ENCODE peak calls at places on chromosomes 1 and 21, in nine cellular contexts. S is CD8-positive, alpha-beta T cell; I is right atrium auricular region; Z is tibial artery; F is HFFc6; M is AG09319; A is GM12865; P is glutamatergic neuron; Y is cardiac muscle cell. W is an unnamed sample.

GRCh38 chr1:71964188-71964587 is 318.2 kb downstream of the NEGR1 start:
- DNase-seq in M (no peak), I (no peak), Y (no peak), P (no peak), Z (no peak), F (peak; percentile 9), A (no peak), S (no peak), W (no peak)

GRCh38 chr1:183877321-183877720 is 72.4 kb downstream of the RGL1 start:
- DNase-seq in M (peak; percentile 52), Z (peak; percentile 74), A (no peak), F (no peak), P (no peak), I (no peak), Y (no peak), S (no peak), W (no peak)

GRCh38 chr21:32456497-32456918 is 44.0 kb downstream of the EVA1C start:
- DNase-seq in S (no peak), P (no peak), M (no peak), A (no peak), F (peak; percentile 55), Z (peak; percentile 52), I (no peak), Y (peak; percentile 6), W (no peak)

GRCh38 chr1:7513081-7513480 is 258.0 kb upstream of the VAMP3 start:
- DNase-seq in Y (no peak), S (no peak), M (no peak), I (no peak), P (no peak), F (no peak), A (no peak), Z (no peak), W (no peak)

GRCh38 chr1:114979278-114979891 is 50.2 kb upstream of the TSHB start:
- DNase-seq in S (peak; percentile 42), Z (peak; percentile 66), P (peak; percentile 70), A (peak; percentile 65), M (peak; percentile 12), F (peak; percentile 58), I (no peak), Y (peak; percentile 76), W (no peak)

GRCh38 chr1:8676813-8677212 is 140.6 kb downstream of the RERE start:
- DNase-seq in S (no peak), Y (no peak), P (no peak), Z (no peak), I (no peak), M (no peak), F (no peak), A (no peak), W (no peak)

GRCh38 chr21:17729455-17729854 is 89.7 kb downstream of the C21orf91 start:
- DNase-seq in M (no peak), Z (no peak), P (no peak), F (no peak), Y (no peak), A (no peak), I (no peak), S (no peak), W (no peak)

GRCh38 chr1:99600782-99601181 is 45.1 kb upstream of the PALMD start:
- DNase-seq in Y (no peak), Z (no peak), I (no peak), A (no peak), M (no peak), S (no peak), P (no peak), F (no peak), W (no peak)

GRCh38 chr1:149849246-149849946 is 50.0 kb upstream of the BOLA1 start:
- DNase-seq in F (no peak), A (peak; percentile 8), Z (no peak), M (no peak), S (no peak), I (no peak), Y (peak; percentile 0), P (no peak), W (no peak)

GRCh38 chr1:94095744-94096469 is 25.0 kb downstream of the ABCA4 start:
- DNase-seq in F (peak; percentile 23), Z (peak; percentile 60), Y (no peak), I (peak; percentile 87), P (no peak), A (no peak), M (no peak), S (no peak), W (peak; percentile 81)

GRCh38 chr1:225539069-225539468 is 111.2 kb upstream of the LBR start:
- DNase-seq in A (no peak), S (no peak), P (no peak), Y (no peak), F (no peak), I (no peak), Z (no peak), M (no peak), W (no peak)

GRCh38 chr1:37055631-37056030 is 21.3 kb upstream of the GRIK3 start:
- DNase-seq in Y (no peak), S (no peak), Z (no peak), M (no peak), I (no peak), A (no peak), P (no peak), F (no peak), W (no peak)

GRCh38 chr1:205488074-205488723 is 16.3 kb upstream of the CDK18 start:
- DNase-seq in F (peak; percentile 55), Y (peak; percentile 88), A (peak; percentile 59), M (peak; percentile 12), I (no peak), S (no peak), Z (no peak), P (peak; percentile 65), W (no peak)

GRCh38 chr1:17201201-17202021 is 3.5 kb upstream of the PADI1 start:
- DNase-seq in F (no peak), Y (no peak), Z (no peak), S (no peak), P (no peak), I (no peak), M (no peak), A (peak; percentile 4), W (peak; percentile 60)

GRCh38 chr1:48810740-48811139 is 34.0 kb upstream of the BEND5 start:
- DNase-seq in Y (no peak), I (no peak), S (no peak), Z (no peak), P (no peak), F (no peak), A (no peak), M (peak; percentile 57), W (no peak)

GRCh38 chr1:165907256-165907857 is 79.9 kb downstream of the UCK2 start:
- DNase-seq in F (peak; percentile 80), S (no peak), Z (no peak), P (no peak), A (no peak), M (no peak), Y (no peak), I (no peak), W (no peak)

GRCh38 chr1:8395433-8395866 is 77.5 kb downstream of the SLC45A1 start:
- DNase-seq in Y (no peak), Z (no peak), M (no peak), A (peak; percentile 56), I (no peak), S (no peak), P (no peak), F (no peak), W (no peak)

GRCh38 chr1:54864460-54865208 is 22.4 kb downstream of the DHCR24 start:
- DNase-seq in Z (no peak), Y (no peak), I (no peak), F (no peak), A (no peak), P (no peak), S (no peak), M (no peak), W (no peak)

GRCh38 chr1:19861034-19861433 is 21.2 kb upstream of the OTUD3 start:
- DNase-seq in M (no peak), Z (no peak), I (no peak), P (no peak), S (no peak), A (no peak), F (peak; percentile 65), Y (no peak), W (no peak)

GRCh38 chr1:155261401-155261887 is 716 bp downstream of the SCAMP3 start:
- DNase-seq in S (no peak), P (no peak), F (no peak), I (no peak), M (no peak), A (peak; percentile 59), Y (no peak), Z (no peak), W (no peak)

GRCh38 chr1:41239988-41240610 is 2.0 kb downstream of the SCMH1 start:
- DNase-seq in I (no peak), M (peak; percentile 31), Z (no peak), P (no peak), S (no peak), F (peak; percentile 85), Y (no peak), A (peak; percentile 63), W (no peak)

GRCh38 chr1:52672946-52673345 is 25.2 kb downstream of the COA7 start:
- DNase-seq in Y (no peak), Z (no peak), P (no peak), I (no peak), S (no peak), F (no peak), A (no peak), M (no peak), W (no peak)

GRCh38 chr1:232339077-232339476 is 290.9 kb downstream of the SIPA1L2 start:
- DNase-seq in F (no peak), A (no peak), Y (no peak), S (no peak), M (no peak), I (no peak), Z (no peak), P (no peak), W (no peak)
- TF ChIP-seq CTCF in F (no peak), A (no peak), Y (no peak), S (no peak), M (no peak), I (no peak), Z (no peak), P (no peak), W (no peak)

GRCh38 chr1:179575497-179576314 is at the start of gene NPHS2:
- DNase-seq in M (no peak), Z (no peak), Y (peak; percentile 20), F (no peak), S (no peak), A (no peak), P (peak; percentile 47), I (no peak), W (no peak)
- TF ChIP-seq CTCF in M (no peak), Z (no peak), Y (no peak), F (no peak), S (no peak), A (no peak), P (no peak), I (no peak), W (no peak)

DNA sequence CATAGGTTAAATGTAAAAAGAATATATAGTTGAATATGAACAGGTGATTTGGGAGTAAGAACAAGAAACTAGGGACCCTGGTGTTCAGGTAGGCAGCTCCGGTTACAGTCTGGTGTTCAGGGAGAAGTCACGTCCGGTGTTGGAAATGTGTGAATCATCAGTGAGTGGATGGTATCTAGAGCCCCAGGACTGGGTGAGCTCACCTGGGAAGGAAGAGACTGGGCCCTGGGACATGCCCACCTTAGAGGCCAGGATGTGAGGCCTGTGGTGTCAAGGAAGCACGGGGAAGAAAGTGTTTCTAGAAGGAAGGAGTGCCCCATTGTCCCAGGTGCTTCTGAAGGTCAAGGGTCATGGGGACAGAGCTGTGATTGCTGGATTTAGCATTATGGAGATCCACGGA is 1.5 kb upstream of the GJB3 start:
- DNase-seq in M (no peak), Z (peak; percentile 11), Y (no peak), P (no peak), A (no peak), F (no peak), S (no peak), I (no peak), W (peak; percentile 49)
- TF ChIP-seq CTCF in M (no peak), Z (no peak), Y (no peak), P (no peak), A (no peak), F (no peak), S (no peak), I (no peak), W (no peak)

GRCh38 chr1:226708967-226709396 is 30.1 kb downstream of the ITPKB start:
- DNase-seq in S (no peak), F (no peak), I (no peak), A (no peak), Y (no peak), Z (no peak), P (peak; percentile 51), M (no peak), W (no peak)
- TF ChIP-seq CTCF in S (no peak), F (no peak), I (no peak), A (no peak), Y (no peak), Z (no peak), P (no peak), M (no peak), W (no peak)

W was measured in coronary artery.